ENCODE peak calls at places on chromosomes 3 and 15, in ten cellular contexts. N is GM10248, H is neural crest cell, Q is A172, E is LoVo, A is Daoy, G is GM18507, B is head of caudate nucleus, X is KBM-7, P is pancreas. V is an unnamed sample.

GRCh38 chr3:64158334-64158733 is 66.9 kb downstream of the PRICKLE2 start:
- DNase-seq in A (peak), X (no peak), N (no peak), H (no peak), Q (no peak), G (no peak), E (no peak), B (no peak), P (no peak), V (no peak)

GRCh38 chr3:71478568-71478967 is 105.0 kb downstream of the FOXP1 start:
- DNase-seq in X (no peak), B (no peak), H (no peak), G (no peak), A (peak), E (no peak), P (no peak), N (no peak), Q (no peak), V (no peak)

GRCh38 chr3:149332227-149332765 is 1.1 kb downstream of the TM4SF18 start:
- DNase-seq in Q (no peak), N (no peak), E (no peak), G (no peak), H (no peak), X (no peak), P (no peak), B (no peak), A (no peak), V (no peak)

GRCh38 chr3:27333843-27334242 is 35.3 kb downstream of the NEK10 start:
- DNase-seq in X (no peak), E (no peak), A (no peak), B (no peak), Q (no peak), H (no peak), N (no peak), G (no peak), P (no peak), V (no peak)

GRCh38 chr15:94526071-94526689 is 294.8 kb downstream of the MCTP2 start:
- DNase-seq in E (no peak), A (peak), N (no peak), P (no peak), G (no peak), X (peak), B (no peak), Q (no peak), H (no peak), V (no peak)

GRCh38 chr3:40691598-40691905 is 166.8 kb downstream of the ZNF621 start:
- DNase-seq in G (no peak), B (no peak), P (no peak), N (no peak), A (peak), E (no peak), X (no peak), H (no peak), Q (no peak), V (no peak)

GRCh38 chr3:137796993-137797392 is 32.9 kb downstream of the SOX14 start:
- DNase-seq in E (no peak), P (no peak), Q (no peak), G (no peak), B (no peak), N (no peak), H (no peak), X (no peak), A (no peak), V (no peak)

GRCh38 chr3:105173972-105174371 is 192.7 kb upstream of the ALCAM start:
- DNase-seq in X (no peak), H (no peak), Q (no peak), G (no peak), E (no peak), B (peak), N (no peak), P (no peak), A (no peak), V (no peak)

GRCh38 chr3:37321260-37321852 is 147.0 kb upstream of the LRRFIP2 start:
- DNase-seq in A (no peak), E (no peak), H (no peak), P (no peak), X (no peak), G (no peak), B (no peak), Q (no peak), N (no peak), V (no peak)

GRCh38 chr15:60528530-60528929 is 49.6 kb upstream of the ICE2 start:
- DNase-seq in P (no peak), E (no peak), X (no peak), Q (peak), N (no peak), A (peak), G (no peak), B (no peak), H (no peak), V (no peak)

GRCh38 chr3:139906441-139906840 is 28.5 kb upstream of the CLSTN2 start:
- DNase-seq in P (no peak), N (no peak), X (no peak), G (no peak), A (peak), H (no peak), E (peak), B (no peak), Q (peak), V (no peak)

GRCh38 chr15:41564286-41564959 is 5.4 kb downstream of the TYRO3 start:
- DNase-seq in A (no peak), P (no peak), E (no peak), N (no peak), B (peak), G (no peak), H (peak), X (no peak), Q (peak), V (peak)

GRCh38 chr15:29056839-29057450 is 171.2 kb downstream of the APBA2 start:
- DNase-seq in X (no peak), N (no peak), H (no peak), Q (no peak), G (no peak), E (no peak), B (no peak), P (no peak), A (no peak), V (no peak)

GRCh38 chr3:33908209-33908851 is 109.9 kb downstream of the PDCD6IP start:
- DNase-seq in N (no peak), X (no peak), P (no peak), A (no peak), G (no peak), Q (no peak), B (no peak), H (no peak), E (no peak), V (no peak)

GRCh38 chr3:143283432-143284128 is 164.0 kb downstream of the CHST2 start:
- DNase-seq in X (no peak), G (no peak), H (no peak), B (no peak), P (no peak), A (peak), E (peak), Q (peak), N (no peak), V (peak)

GRCh38 chr15:77851696-77852095 is 219.0 kb upstream of the LINGO1 start:
- DNase-seq in B (peak), A (peak), P (no peak), E (no peak), X (no peak), G (no peak), N (no peak), H (no peak), Q (no peak), V (no peak)

GRCh38 chr3:168054447-168054846 is 41.3 kb downstream of the GOLIM4 start:
- DNase-seq in A (no peak), P (no peak), Q (no peak), G (no peak), N (no peak), E (no peak), H (no peak), X (no peak), B (no peak), V (no peak)

GRCh38 chr3:49652218-49652921 is 21.8 kb upstream of the APEH start:
- DNase-seq in N (no peak), H (no peak), E (no peak), Q (no peak), B (no peak), A (no peak), G (no peak), X (no peak), P (no peak), V (no peak)